ENCODE peak calls at places on chromosomes 12 and 14, in ten cellular contexts. D, K, P, Q, A, G, E, B, H and Z are unnamed samples.

GRCh38 chr12:116152268-116152667 is 125.2 kb downstream of the MED13L start:
- DNase-seq in A (peak; percentile 87), D (no peak), K (no peak), P (no peak), H (no peak), Q (no peak), E (no peak), B (no peak), G (no peak), Z (no peak)

GRCh38 chr12:10562306-10562933 is 51.0 kb downstream of the MAGOHB start:
- DNase-seq in D (peak; percentile 73), G (no peak), A (peak; percentile 43), P (no peak), E (peak; percentile 37), B (no peak), H (no peak), Q (no peak), K (no peak), Z (no peak)

GRCh38 chr14:94640721-94641631 is 28.8 kb downstream of the SERPINA3 start:
- DNase-seq in A (peak; percentile 62), K (no peak), G (no peak), Q (no peak), E (no peak), P (no peak), D (peak; percentile 50), H (no peak), B (no peak), Z (no peak)

GRCh38 chr12:57549203-57549908 is 488 bp upstream of the KIF5A start:
- DNase-seq in E (no peak), H (no peak), K (no peak), A (no peak), P (no peak), B (no peak), Q (no peak), D (no peak), G (no peak), Z (no peak)

GRCh38 chr14:85313801-85314207 is 216.1 kb upstream of the FLRT2 start:
- DNase-seq in H (no peak), K (no peak), B (no peak), P (no peak), Q (no peak), G (no peak), E (no peak), A (no peak), D (no peak), Z (no peak)

GRCh38 chr12:1122803-1123202 is 131.8 kb downstream of the ERC1 start:
- DNase-seq in D (no peak), G (no peak), E (no peak), K (no peak), H (peak; percentile 31), Q (no peak), B (no peak), P (peak; percentile 5), A (no peak), Z (no peak)

GRCh38 chr12:94151577-94151976 is 3.2 kb downstream of the PLXNC1 start:
- DNase-seq in G (no peak), A (no peak), D (no peak), B (no peak), K (peak; percentile 4), P (no peak), E (no peak), H (no peak), Q (no peak), Z (no peak)

GRCh38 chr12:94710933-94711332 is 60.6 kb upstream of the TMCC3 start:
- DNase-seq in Q (no peak), B (no peak), H (no peak), E (no peak), G (no peak), D (peak; percentile 58), A (peak; percentile 32), P (no peak), K (no peak), Z (peak; percentile 22)

GRCh38 chr12:27969901-27970390 is 2.6 kb downstream of the PTHLH start:
- DNase-seq in H (no peak), K (no peak), A (peak; percentile 82), Q (peak; percentile 22), D (peak; percentile 89), P (peak; percentile 60), G (peak; percentile 81), E (no peak), B (peak; percentile 79), Z (peak; percentile 73)

GRCh38 chr12:94948232-94948810 is 55.2 kb downstream of the NDUFA12 start:
- DNase-seq in P (no peak), G (no peak), A (no peak), H (no peak), D (no peak), E (no peak), K (no peak), B (no peak), Q (no peak), Z (no peak)

GRCh38 chr14:49220492-49220891 is 365.7 kb downstream of the RPS29 start:
- DNase-seq in G (no peak), E (no peak), D (no peak), Q (no peak), K (no peak), B (no peak), H (no peak), A (peak; percentile 20), P (no peak), Z (no peak)

GRCh38 chr14:61659582-61659981 is 35.7 kb upstream of the HIF1A start:
- DNase-seq in H (no peak), P (no peak), G (no peak), E (no peak), A (no peak), B (no peak), Q (no peak), K (no peak), D (no peak), Z (no peak)

GRCh38 chr12:50517456-50518048 is 12.8 kb downstream of the DIP2B start:
- DNase-seq in H (no peak), K (no peak), E (no peak), Q (no peak), P (no peak), B (peak; percentile 61), A (peak; percentile 71), D (no peak), G (no peak), Z (no peak)

GRCh38 chr14:97138801-97139200 is 341.6 kb downstream of the VRK1 start:
- DNase-seq in K (no peak), H (no peak), E (no peak), G (no peak), Q (no peak), B (no peak), A (no peak), P (no peak), D (no peak), Z (no peak)

GRCh38 chr12:40039598-40039997 is 66.3 kb downstream of the SLC2A13 start:
- DNase-seq in A (no peak), H (no peak), K (no peak), P (no peak), G (no peak), Q (no peak), E (no peak), B (no peak), D (no peak), Z (no peak)

GRCh38 chr12:128930591-128930990 is 77.3 kb downstream of the GLT1D1 start:
- DNase-seq in H (no peak), G (no peak), Q (no peak), D (no peak), K (peak; percentile 61), A (no peak), E (no peak), B (no peak), P (no peak), Z (no peak)

GRCh38 chr14:21382886-21383847 is 652 bp downstream of the SUPT16H start:
- DNase-seq in H (peak; percentile 23), A (peak; percentile 67), G (peak; percentile 2), K (peak; percentile 62), P (no peak), E (peak; percentile 30), B (peak; percentile 67), D (peak; percentile 45), Q (no peak), Z (peak; percentile 61)

GRCh38 chr12:84874125-84874824 is 38.3 kb downstream of the SLC6A15 start:
- DNase-seq in P (no peak), B (no peak), D (peak; percentile 77), E (peak; percentile 34), Q (no peak), G (peak; percentile 13), K (peak; percentile 3), A (peak; percentile 52), H (no peak), Z (no peak)

GRCh38 chr12:62350554-62350953 is 90.3 kb downstream of the USP15 start:
- DNase-seq in E (no peak), G (no peak), A (no peak), P (no peak), Q (no peak), B (no peak), H (no peak), D (no peak), K (no peak), Z (no peak)

GRCh38 chr12:14621821-14622220 is 54.1 kb upstream of the PLBD1 start:
- DNase-seq in E (no peak), B (peak; percentile 76), H (no peak), K (no peak), Q (no peak), P (no peak), D (no peak), G (no peak), A (no peak), Z (no peak)

GRCh38 chr14:71203306-71203705 is 296.0 kb downstream of the PCNX1 start:
- DNase-seq in K (no peak), Q (no peak), E (no peak), P (no peak), H (no peak), A (peak; percentile 66), G (no peak), D (no peak), B (no peak), Z (no peak)

GRCh38 chr14:102993523-102993922 is 63.8 kb downstream of the CDC42BPB start:
- DNase-seq in K (no peak), A (peak; percentile 79), D (peak; percentile 67), G (peak; percentile 75), E (no peak), P (no peak), H (no peak), B (no peak), Q (no peak), Z (no peak)